ENCODE peak calls at places on chromosomes 4 and X, in ten cellular contexts. K, W, O, S, F, R, V, Z, T and J are unnamed samples.

GRCh38 chr4:3780347-3781171 is 14.4 kb downstream of the ADRA2C start:
- DNase-seq in Z (no peak), V (no peak), K (no peak), T (no peak), W (no peak), F (no peak), R (no peak), O (peak; percentile 44), S (no peak), J (no peak)

GRCh38 chr4:67702166-67702565 is 1.2 kb upstream of the UBA6 start:
- DNase-seq in F (no peak), T (no peak), W (no peak), R (no peak), S (no peak), Z (no peak), V (no peak), O (no peak), K (no peak), J (no peak)

GRCh38 chr4:126766266-126766665 is 866.5 kb upstream of the INTU start:
- DNase-seq in S (no peak), V (no peak), O (no peak), Z (no peak), R (no peak), W (no peak), F (no peak), T (no peak), K (no peak), J (peak; percentile 36)

GRCh38 chrX:120310861-120311631 is at the start of gene TMEM255A:
- DNase-seq in W (no peak), R (no peak), K (peak; percentile 6), F (peak; percentile 68), V (no peak), Z (no peak), O (no peak), S (peak; percentile 54), T (no peak), J (no peak)

GRCh38 chr4:153341575-153342090 is 2.9 kb upstream of the MND1 start:
- DNase-seq in S (peak; percentile 82), O (no peak), Z (no peak), V (no peak), K (no peak), R (no peak), W (no peak), F (no peak), T (no peak), J (peak; percentile 64)

GRCh38 chrX:87392369-87392768 is 125.2 kb upstream of the KLHL4 start:
- DNase-seq in V (no peak), F (no peak), T (no peak), O (no peak), K (no peak), W (no peak), Z (no peak), S (no peak), R (no peak), J (no peak)

GRCh38 chr4:55440786-55441185 is 45.0 kb downstream of the TMEM165 start:
- DNase-seq in R (no peak), F (no peak), S (no peak), Z (no peak), K (no peak), T (no peak), W (no peak), O (no peak), V (no peak), J (no peak)

GRCh38 chrX:148572332-148572731 is 71.9 kb downstream of the AFF2 start:
- DNase-seq in W (no peak), R (no peak), V (no peak), S (peak; percentile 71), F (no peak), K (no peak), O (no peak), T (no peak), Z (no peak), J (no peak)

GRCh38 chrX:144379156-144379555 is 495.3 kb downstream of the UBE2NL start:
- DNase-seq in K (no peak), V (no peak), S (no peak), O (no peak), T (no peak), R (no peak), F (no peak), W (no peak), Z (no peak), J (no peak)

GRCh38 chr4:42654606-42655005 is 2.3 kb downstream of the ATP8A1 start:
- DNase-seq in Z (no peak), O (peak; percentile 25), R (peak; percentile 42), F (no peak), K (peak; percentile 79), S (peak; percentile 74), T (no peak), V (no peak), W (no peak), J (peak; percentile 50)

GRCh38 chr4:48651869-48652447 is 128.1 kb downstream of the FRYL start:
- DNase-seq in T (no peak), K (no peak), F (no peak), V (no peak), S (no peak), Z (no peak), W (no peak), R (no peak), O (no peak), J (peak; percentile 28)

GRCh38 chr4:24880171-24880570 is 32.7 kb downstream of the CCDC149 start:
- DNase-seq in K (peak; percentile 9), R (no peak), V (no peak), F (no peak), T (no peak), Z (no peak), O (no peak), W (no peak), S (no peak), J (no peak)

GRCh38 chrX:122422547-122422946 is 761.5 kb upstream of the GRIA3 start:
- DNase-seq in F (no peak), W (no peak), O (no peak), S (no peak), T (no peak), Z (no peak), K (no peak), R (no peak), V (no peak), J (no peak)

GRCh38 chrX:24339911-24340310 is 20.5 kb upstream of the SUPT20HL1 start:
- DNase-seq in S (no peak), T (no peak), V (no peak), F (no peak), K (no peak), Z (no peak), W (no peak), O (no peak), R (no peak), J (no peak)

GRCh38 chrX:40146471-40147398 is 49.0 kb upstream of the BCOR start:
- DNase-seq in R (no peak), S (peak; percentile 65), K (peak; percentile 49), T (no peak), W (no peak), O (peak; percentile 51), F (peak; percentile 75), V (no peak), Z (no peak), J (peak; percentile 46)

GRCh38 chrX:40143987-40144386 is 46.2 kb upstream of the BCOR start:
- DNase-seq in W (no peak), K (no peak), R (no peak), S (no peak), T (no peak), O (no peak), V (no peak), Z (no peak), F (no peak), J (no peak)

GRCh38 chrX:40144576-40144975 is 46.8 kb upstream of the BCOR start:
- DNase-seq in S (no peak), Z (no peak), F (no peak), K (no peak), W (no peak), V (no peak), T (no peak), O (no peak), R (no peak), J (no peak)

GRCh38 chrX:40145670-40146470 is 48.1 kb upstream of the BCOR start:
- DNase-seq in T (no peak), Z (no peak), K (no peak), R (no peak), F (no peak), S (no peak), V (no peak), O (no peak), W (no peak), J (no peak)

DNA sequence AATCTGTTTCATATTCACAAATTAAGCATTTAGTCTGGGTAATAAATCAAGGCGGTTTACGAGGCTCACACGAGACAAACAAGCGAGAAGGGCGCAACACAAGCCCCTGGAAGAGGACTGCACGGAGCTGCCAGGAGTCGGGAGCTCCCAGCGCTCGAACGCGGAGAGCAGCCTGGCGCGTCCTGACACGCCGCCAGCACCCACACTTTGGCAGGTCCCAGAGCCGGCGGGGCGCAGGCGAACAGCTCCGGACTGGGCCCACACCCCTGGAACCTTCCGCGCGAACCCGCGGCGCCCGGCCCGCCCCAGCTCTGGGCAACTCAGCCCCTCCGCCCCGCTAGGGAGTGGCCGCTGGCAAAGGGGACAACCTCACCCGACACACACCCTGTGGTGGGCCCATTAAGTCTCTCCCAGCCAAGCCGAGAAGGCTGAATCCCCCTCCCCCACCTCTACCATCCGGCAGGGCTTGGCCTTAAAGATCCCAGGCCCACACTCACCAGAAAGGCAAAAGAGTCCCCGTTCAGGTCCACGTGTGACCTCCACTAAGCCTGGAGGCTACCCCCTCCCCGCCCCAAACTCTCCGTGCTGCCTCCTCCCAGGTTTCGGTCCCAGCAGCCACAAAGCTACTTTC is 47.4 kb upstream of the BCOR start:
- DNase-seq in R (peak; percentile 42), Z (no peak), T (no peak), F (no peak), O (no peak), W (no peak), S (no peak), K (no peak), V (no peak), J (no peak)
- TF ChIP-seq POLR2A in R (no peak), Z (no peak), T (no peak), F (no peak), O (no peak), W (no peak), S (no peak), K (no peak), V (no peak), J (no peak)

GRCh38 chr4:185210102-185210981 is 944 bp downstream of the SNX25 start:
- DNase-seq in W (peak; percentile 51), T (no peak), R (peak; percentile 52), K (peak; percentile 60), F (peak; percentile 81), S (peak; percentile 68), O (peak; percentile 69), V (no peak), Z (no peak), J (peak; percentile 56)
- TF ChIP-seq POLR2A in W (peak; percentile 44), T (no peak), R (peak; percentile 32), K (peak; percentile 78), F (peak; percentile 44), S (no peak), O (peak; percentile 76), V (peak; percentile 30), Z (no peak), J (peak; percentile 36)

GRCh38 chr4:77075869-77076801 is at the start of gene CCNI:
- DNase-seq in W (peak; percentile 97), S (peak; percentile 96), O (peak; percentile 97), Z (peak; percentile 94), T (peak; percentile 98), F (peak; percentile 99), V (peak; percentile 68), R (peak; percentile 97), K (peak; percentile 98), J (peak; percentile 97)
- TF ChIP-seq POLR2A in W (peak; percentile 92), S (peak; percentile 65), O (peak; percentile 89), Z (peak; percentile 81), T (peak; percentile 48), F (peak; percentile 74), V (peak; percentile 95), R (peak; percentile 57), K (peak; percentile 83), J (peak; percentile 97)

GRCh38 chr4:169070895-169071218 is 60.8 kb upstream of the CBR4 start:
- DNase-seq in Z (peak; percentile 71), W (peak; percentile 64), S (no peak), R (no peak), F (no peak), K (no peak), V (no peak), T (no peak), O (peak; percentile 70), J (no peak)
- TF ChIP-seq POLR2A in Z (no peak), W (no peak), S (no peak), R (no peak), F (no peak), K (no peak), V (no peak), T (no peak), O (no peak), J (no peak)